ENCODE peak calls at places on chromosomes 4 and X, in six cellular contexts. One of them, this sample, is unnamed.

GRCh38 chrX:133249659-133250058 is 31.5 kb upstream of the TFDP3 start:
- DNase-seq in activated T-cell treated with anti-CD3 and anti-CD28 coated beads, Interleukin-2, amount 50 U/mL, for 72 hours: no peak
- DNase-seq in BJ: no peak
- DNase-seq in ACHN: no peak
- DNase-seq in astrocyte of the hippocampus: no peak
- DNase-seq in A172: no peak
- DNase-seq in this sample: no peak

GRCh38 chr4:137226900-137227299 is 305.4 kb downstream of the PCDH18 start:
- DNase-seq in BJ: no peak
- DNase-seq in A172: peak
- DNase-seq in astrocyte of the hippocampus: peak
- DNase-seq in ACHN: peak
- DNase-seq in activated T-cell treated with anti-CD3 and anti-CD28 coated beads, Interleukin-2, amount 50 U/mL, for 72 hours: no peak
- DNase-seq in this sample: peak

GRCh38 chrX:2589186-2590020 is 88.6 kb upstream of the DHRSX start:
- DNase-seq in A172: no peak
- DNase-seq in ACHN: no peak
- DNase-seq in astrocyte of the hippocampus: no peak
- DNase-seq in activated T-cell treated with anti-CD3 and anti-CD28 coated beads, Interleukin-2, amount 50 U/mL, for 72 hours: no peak
- DNase-seq in BJ: no peak
- DNase-seq in this sample: no peak

GRCh38 chr4:158722291-158722916 is 792 bp downstream of the PPID start:
- DNase-seq in ACHN: peak
- DNase-seq in BJ: no peak
- DNase-seq in A172: peak
- DNase-seq in astrocyte of the hippocampus: peak
- DNase-seq in activated T-cell treated with anti-CD3 and anti-CD28 coated beads, Interleukin-2, amount 50 U/mL, for 72 hours: no peak
- DNase-seq in this sample: peak

GRCh38 chr4:1533501-1534064 is 127.3 kb upstream of the NKX1-1 start:
- DNase-seq in activated T-cell treated with anti-CD3 and anti-CD28 coated beads, Interleukin-2, amount 50 U/mL, for 72 hours: no peak
- DNase-seq in BJ: no peak
- DNase-seq in astrocyte of the hippocampus: no peak
- DNase-seq in ACHN: no peak
- DNase-seq in A172: no peak
- DNase-seq in this sample: no peak

GRCh38 chr4:84451546-84451945 is 47.5 kb downstream of the NKX6-1 start:
- DNase-seq in BJ: no peak
- DNase-seq in astrocyte of the hippocampus: peak
- DNase-seq in ACHN: peak
- DNase-seq in activated T-cell treated with anti-CD3 and anti-CD28 coated beads, Interleukin-2, amount 50 U/mL, for 72 hours: no peak
- DNase-seq in A172: no peak
- DNase-seq in this sample: peak

GRCh38 chrX:64782923-64783322 is 193.3 kb downstream of the ZC4H2 start:
- DNase-seq in A172: no peak
- DNase-seq in BJ: no peak
- DNase-seq in activated T-cell treated with anti-CD3 and anti-CD28 coated beads, Interleukin-2, amount 50 U/mL, for 72 hours: no peak
- DNase-seq in ACHN: no peak
- DNase-seq in astrocyte of the hippocampus: no peak
- DNase-seq in this sample: no peak

GRCh38 chrX:16785247-16786138 is 773 bp upstream of the TXLNG start:
- DNase-seq in A172: no peak
- DNase-seq in astrocyte of the hippocampus: no peak
- DNase-seq in activated T-cell treated with anti-CD3 and anti-CD28 coated beads, Interleukin-2, amount 50 U/mL, for 72 hours: peak
- DNase-seq in BJ: no peak
- DNase-seq in ACHN: no peak
- DNase-seq in this sample: no peak

GRCh38 chr4:76590847-76591281 is 155.8 kb downstream of the SHROOM3 start:
- DNase-seq in A172: peak
- DNase-seq in ACHN: peak
- DNase-seq in activated T-cell treated with anti-CD3 and anti-CD28 coated beads, Interleukin-2, amount 50 U/mL, for 72 hours: no peak
- DNase-seq in astrocyte of the hippocampus: peak
- DNase-seq in BJ: peak
- DNase-seq in this sample: peak

GRCh38 chr4:137650051-137650450 is 117.8 kb upstream of the PCDH18 start:
- DNase-seq in BJ: no peak
- DNase-seq in astrocyte of the hippocampus: no peak
- DNase-seq in ACHN: no peak
- DNase-seq in activated T-cell treated with anti-CD3 and anti-CD28 coated beads, Interleukin-2, amount 50 U/mL, for 72 hours: no peak
- DNase-seq in A172: no peak
- DNase-seq in this sample: no peak

GRCh38 chrX:140733766-140734342 is 24.3 kb downstream of the LINC00632 start:
- DNase-seq in BJ: no peak
- DNase-seq in A172: peak
- DNase-seq in ACHN: peak
- DNase-seq in activated T-cell treated with anti-CD3 and anti-CD28 coated beads, Interleukin-2, amount 50 U/mL, for 72 hours: peak
- DNase-seq in astrocyte of the hippocampus: peak
- DNase-seq in this sample: peak

GRCh38 chr4:185283723-185284122 is 74.3 kb downstream of the SNX25 start:
- DNase-seq in ACHN: no peak
- DNase-seq in BJ: no peak
- DNase-seq in astrocyte of the hippocampus: peak
- DNase-seq in A172: no peak
- DNase-seq in activated T-cell treated with anti-CD3 and anti-CD28 coated beads, Interleukin-2, amount 50 U/mL, for 72 hours: no peak
- DNase-seq in this sample: no peak

GRCh38 chrX:30586516-30586915 is 8.9 kb upstream of the TASL start:
- DNase-seq in astrocyte of the hippocampus: no peak
- DNase-seq in A172: no peak
- DNase-seq in activated T-cell treated with anti-CD3 and anti-CD28 coated beads, Interleukin-2, amount 50 U/mL, for 72 hours: no peak
- DNase-seq in ACHN: no peak
- DNase-seq in BJ: no peak
- DNase-seq in this sample: no peak

GRCh38 chr4:184237612-184238011 is 19.9 kb upstream of the ENPP6 start:
- DNase-seq in ACHN: no peak
- DNase-seq in A172: peak
- DNase-seq in activated T-cell treated with anti-CD3 and anti-CD28 coated beads, Interleukin-2, amount 50 U/mL, for 72 hours: peak
- DNase-seq in astrocyte of the hippocampus: no peak
- DNase-seq in BJ: no peak
- DNase-seq in this sample: no peak

GRCh38 chrX:105050921-105051320 is 169.6 kb downstream of the TEX13A start:
- DNase-seq in BJ: no peak
- DNase-seq in activated T-cell treated with anti-CD3 and anti-CD28 coated beads, Interleukin-2, amount 50 U/mL, for 72 hours: no peak
- DNase-seq in ACHN: no peak
- DNase-seq in A172: no peak
- DNase-seq in astrocyte of the hippocampus: no peak
- DNase-seq in this sample: no peak

GRCh38 chrX:13087322-13088154 is 43.1 kb upstream of the FAM9C start:
- DNase-seq in activated T-cell treated with anti-CD3 and anti-CD28 coated beads, Interleukin-2, amount 50 U/mL, for 72 hours: peak
- DNase-seq in ACHN: no peak
- DNase-seq in A172: peak
- DNase-seq in astrocyte of the hippocampus: peak
- DNase-seq in BJ: no peak
- DNase-seq in this sample: peak

GRCh38 chr4:125043453-125043852 is 271.3 kb upstream of the FAT4 start:
- DNase-seq in BJ: no peak
- DNase-seq in A172: no peak
- DNase-seq in astrocyte of the hippocampus: no peak
- DNase-seq in activated T-cell treated with anti-CD3 and anti-CD28 coated beads, Interleukin-2, amount 50 U/mL, for 72 hours: no peak
- DNase-seq in ACHN: no peak
- DNase-seq in this sample: no peak

GRCh38 chr4:6692806-6693205 is 872 bp upstream of the S100P start:
- DNase-seq in BJ: no peak
- DNase-seq in A172: no peak
- DNase-seq in astrocyte of the hippocampus: no peak
- DNase-seq in activated T-cell treated with anti-CD3 and anti-CD28 coated beads, Interleukin-2, amount 50 U/mL, for 72 hours: no peak
- DNase-seq in ACHN: no peak
- DNase-seq in this sample: no peak

GRCh38 chrX:47637546-47638195 is 7.9 kb upstream of the CFP start:
- DNase-seq in ACHN: no peak
- DNase-seq in astrocyte of the hippocampus: peak
- DNase-seq in BJ: no peak
- DNase-seq in A172: no peak
- DNase-seq in activated T-cell treated with anti-CD3 and anti-CD28 coated beads, Interleukin-2, amount 50 U/mL, for 72 hours: peak
- DNase-seq in this sample: no peak

GRCh38 chr4:6961496-6962210 is 52.0 kb downstream of the TBC1D14 start:
- DNase-seq in astrocyte of the hippocampus: no peak
- DNase-seq in A172: no peak
- DNase-seq in BJ: no peak
- DNase-seq in ACHN: no peak
- DNase-seq in activated T-cell treated with anti-CD3 and anti-CD28 coated beads, Interleukin-2, amount 50 U/mL, for 72 hours: no peak
- DNase-seq in this sample: no peak

GRCh38 chr4:93688978-93689377 is 139.6 kb upstream of the ATOH1 start:
- DNase-seq in activated T-cell treated with anti-CD3 and anti-CD28 coated beads, Interleukin-2, amount 50 U/mL, for 72 hours: no peak
- DNase-seq in BJ: no peak
- DNase-seq in ACHN: no peak
- DNase-seq in A172: no peak
- DNase-seq in astrocyte of the hippocampus: no peak
- DNase-seq in this sample: no peak

This sample was measured in kidney glomerular epithelial cell.